ENCODE peak calls at places on chromosomes 3 and 15, in five cellular contexts. H is A673, S is mucosa of gallbladder, C is HCEC 1CT, Z is BE2C. F is an unnamed sample.

GRCh38 chr3:158725348-158725966 is 6.8 kb downstream of the RARRES1 start:
- DNase-seq in H (no peak), S (peak), C (peak), Z (no peak), F (no peak)

GRCh38 chr3:170563712-170564423 is 22.0 kb downstream of the SLC7A14 start:
- DNase-seq in H (no peak), S (no peak), C (peak), Z (peak), F (no peak)

GRCh38 chr3:36957862-36958686 is 13.2 kb upstream of the TRANK1 start:
- DNase-seq in H (no peak), S (no peak), C (peak), Z (no peak), F (no peak)

GRCh38 chr3:48765376-48765775 is 48.4 kb upstream of the IP6K2 start:
- DNase-seq in H (no peak), S (no peak), C (peak), Z (no peak), F (no peak)

GRCh38 chr3:85725809-85726208 is 767.0 kb downstream of the CADM2 start:
- DNase-seq in H (no peak), S (no peak), C (no peak), Z (no peak), F (no peak)

GRCh38 chr3:4904801-4905695 is 74.2 kb upstream of the BHLHE40 start:
- DNase-seq in H (peak), S (peak), C (peak), Z (no peak), F (no peak)

GRCh38 chr3:119913021-119913420 is 131.1 kb downstream of the NR1I2 start:
- DNase-seq in H (no peak), S (no peak), C (peak), Z (no peak), F (no peak)

GRCh38 chr15:44296625-44297524 is 8.4 kb downstream of the GOLM2 start:
- DNase-seq in H (peak), S (no peak), C (peak), Z (no peak), F (peak)

GRCh38 chr3:119950666-119951325 is 143.5 kb downstream of the GSK3B start:
- DNase-seq in H (no peak), S (no peak), C (no peak), Z (no peak), F (no peak)

GRCh38 chr15:85539491-85539890 is 159.1 kb downstream of the AKAP13 start:
- DNase-seq in H (no peak), S (no peak), C (no peak), Z (no peak), F (no peak)

GRCh38 chr3:187763850-187764648 is 18.8 kb upstream of the BCL6 start:
- DNase-seq in H (no peak), S (no peak), C (no peak), Z (peak), F (no peak)

GRCh38 chr15:58348095-58348812 is 83.5 kb upstream of the LIPC start:
- DNase-seq in H (no peak), S (no peak), C (no peak), Z (no peak), F (no peak)

GRCh38 chr15:75508741-75509532 is 57.4 kb upstream of the SIN3A start:
- DNase-seq in H (peak), S (no peak), C (peak), Z (no peak), F (no peak)

GRCh38 chr3:89353465-89353864 is 246.0 kb downstream of the EPHA3 start:
- DNase-seq in H (peak), S (no peak), C (peak), Z (no peak), F (no peak)

GRCh38 chr15:45276851-45277250 is 24.8 kb downstream of the SLC28A2 start:
- DNase-seq in H (peak), S (no peak), C (peak), Z (no peak), F (no peak)

GRCh38 chr3:186219211-186219638 is 110.3 kb upstream of the ETV5 start:
- DNase-seq in H (no peak), S (no peak), C (no peak), Z (no peak), F (no peak)

GRCh38 chr3:14842277-14842676 is 23.5 kb downstream of the FGD5 start:
- DNase-seq in H (no peak), S (no peak), C (no peak), Z (no peak), F (no peak)

GRCh38 chr3:137692803-137693431 is 71.2 kb upstream of the SOX14 start:
- DNase-seq in H (peak), S (no peak), C (no peak), Z (peak), F (no peak)

GRCh38 chr3:155354658-155355057 is 61.2 kb upstream of the STRIT1 start:
- DNase-seq in H (no peak), S (no peak), C (no peak), Z (no peak), F (no peak)

GRCh38 chr3:123449092-123449985 is 449 bp upstream of the ADCY5 start:
- DNase-seq in H (peak), S (peak), C (no peak), Z (peak), F (no peak)

GRCh38 chr15:84748274-84749110 is at the start of gene ZNF592:
- DNase-seq in H (peak), S (peak), C (peak), Z (peak), F (no peak)

GRCh38 chr3:195697582-195698324 is 23.0 kb upstream of the MUC20 start:
- DNase-seq in H (peak), S (no peak), C (peak), Z (no peak), F (no peak)

GRCh38 chr15:100667405-100668320 is 65.3 kb downstream of the ASB7 start:
- DNase-seq in H (no peak), S (peak), C (no peak), Z (no peak), F (no peak)

GRCh38 chr15:90161946-90162345 is 39.2 kb upstream of the SEMA4B start:
- DNase-seq in H (no peak), S (no peak), C (no peak), Z (no peak), F (no peak)

GRCh38 chr3:148269816-148270215 is 427.9 kb upstream of the AGTR1 start:
- DNase-seq in H (peak), S (no peak), C (peak), Z (no peak), F (no peak)

F was measured in SIG-M5.